ENCODE peak calls at places on chromosomes 1 and 21, in five cellular contexts. L, G, X, N and Y are unnamed samples. For H3K4me1, the result is how much of the 10 kb centered on the place peaks cover.

GRCh38 chr1:183652107-183652506 is 1.0 kb downstream of the APOBEC4 start:
- DNase-seq in G (peak), L (no peak), X (no peak), N (no peak), Y (no peak)

GRCh38 chr1:234973426-234974250 is 155.0 kb downstream of the TOMM20 start:
- DNase-seq in L (no peak), N (no peak), X (no peak), G (no peak), Y (no peak)

GRCh38 chr1:192788184-192788583 is 20.7 kb upstream of the RGS2 start:
- DNase-seq in G (no peak), N (no peak), L (peak), X (peak), Y (no peak)

GRCh38 chr1:195898924-195899323 is 709.3 kb downstream of the KCNT2 start:
- DNase-seq in N (no peak), X (no peak), G (no peak), L (no peak), Y (no peak)

GRCh38 chr1:116111196-116112021 is at the start of gene MAB21L3:
- DNase-seq in L (no peak), X (no peak), G (no peak), N (no peak), Y (no peak)

GRCh38 chr1:180150982-180151381 is 3.7 kb upstream of the QSOX1 start:
- DNase-seq in L (no peak), X (no peak), N (no peak), G (no peak), Y (no peak)

GRCh38 chr1:226702957-226703831 is 35.9 kb downstream of the ITPKB start:
- DNase-seq in X (peak), L (peak), N (no peak), G (peak), Y (peak)

GRCh38 chr1:17067465-17068245 is 13.8 kb upstream of the SDHB start:
- DNase-seq in G (no peak), X (no peak), N (no peak), L (no peak), Y (no peak)

GRCh38 chr1:81304187-81304586 is 496.5 kb upstream of the ADGRL2 start:
- DNase-seq in L (no peak), X (no peak), N (no peak), G (no peak), Y (no peak)

GRCh38 chr1:31954607-31955283 is 16.6 kb upstream of the PTP4A2 start:
- DNase-seq in G (no peak), L (peak), N (peak), X (no peak), Y (no peak)
- H3K4me1 ChIP-seq in G (under half), L (half or more), N (under half), X (under half), Y (under half)

DNA sequence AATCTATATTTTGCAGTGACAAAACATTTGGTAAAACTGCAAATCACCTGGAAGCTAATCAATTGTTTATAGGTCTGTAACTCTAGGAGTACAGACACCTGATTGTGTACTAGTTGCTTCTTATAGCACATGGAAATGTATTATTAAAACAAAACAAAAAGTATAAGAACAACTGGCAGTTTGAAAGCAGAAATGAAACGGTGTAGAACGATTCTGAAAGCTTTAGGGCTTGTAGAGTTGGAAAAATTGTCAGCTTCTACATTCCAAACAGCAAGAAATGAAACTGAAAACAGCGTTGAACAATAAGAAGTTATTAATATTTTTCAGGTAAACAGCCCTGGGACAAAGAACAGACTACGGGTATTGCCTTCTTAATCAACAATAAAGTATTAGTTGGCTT is 273.3 kb downstream of the OLFM3 start:
- DNase-seq in G (peak), L (no peak), X (no peak), N (no peak), Y (no peak)
- H3K4me2 ChIP-seq in G (peak), L (no peak), X (no peak), N (no peak), Y (no peak)

DNA sequence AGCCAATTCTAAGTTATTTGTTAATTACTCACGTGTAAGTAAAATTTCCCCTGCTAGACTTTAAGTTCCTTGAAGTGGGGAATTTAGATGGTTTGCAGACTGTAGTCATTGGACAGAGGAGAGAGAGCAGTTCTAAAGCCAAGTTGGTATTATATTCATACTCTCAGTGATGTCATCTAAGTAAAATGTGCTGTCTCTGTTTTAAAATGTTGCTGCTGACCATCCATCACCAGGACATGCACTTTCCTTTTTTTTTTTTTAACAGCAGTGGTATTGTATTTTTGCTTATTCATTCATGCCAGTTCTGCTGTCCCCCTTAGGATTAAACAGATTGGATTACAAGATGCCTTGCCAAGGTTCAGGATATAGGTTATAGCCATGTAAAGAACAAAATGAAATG is 2.3 kb downstream of the TTLL7 start:
- DNase-seq in N (no peak), L (no peak), X (no peak), G (no peak), Y (no peak)
- H3K27ac ChIP-seq in N (no peak), L (no peak), X (no peak), G (no peak), Y (no peak)

DNA sequence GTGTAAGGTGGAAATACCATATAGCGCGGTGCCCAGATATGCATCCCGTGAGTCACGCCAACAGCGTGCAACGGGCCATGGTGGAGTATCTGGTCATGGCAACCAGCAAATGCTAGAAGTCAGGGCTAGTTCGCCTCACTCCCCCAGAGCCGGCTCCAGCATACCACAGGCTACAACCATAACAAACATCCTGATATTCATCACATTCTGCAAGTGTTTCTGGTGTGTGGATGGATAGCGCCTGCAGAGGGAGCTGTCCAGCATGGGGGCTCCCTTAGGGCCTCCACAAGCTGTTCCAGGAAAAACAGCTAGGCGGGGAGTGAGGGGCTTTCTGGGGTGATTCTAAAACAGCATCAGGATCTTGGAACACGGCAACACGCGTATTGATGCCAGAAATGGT is 6.8 kb downstream of the C1orf198 start:
- DNase-seq in G (no peak), N (no peak), L (no peak), X (peak), Y (no peak)
- H3K4me1 ChIP-seq in G (under half), N (under half), L (under half), X (under half), Y (under half)

GRCh38 chr1:221720545-221720944 is 21.3 kb downstream of the DUSP10 start:
- DNase-seq in L (no peak), G (no peak), N (no peak), X (no peak), Y (no peak)

GRCh38 chr1:221723018-221723917 is 18.6 kb downstream of the DUSP10 start:
- DNase-seq in N (no peak), L (no peak), X (no peak), G (no peak), Y (no peak)

GRCh38 chr1:221723918-221724263 is 18.0 kb downstream of the DUSP10 start:
- DNase-seq in N (no peak), L (no peak), X (peak), G (no peak), Y (no peak)

GRCh38 chr1:221719987-221720386 is 21.9 kb downstream of the DUSP10 start:
- DNase-seq in N (no peak), G (no peak), X (no peak), L (no peak), Y (no peak)

GRCh38 chr1:221722254-221723017 is 19.5 kb downstream of the DUSP10 start:
- DNase-seq in G (no peak), L (no peak), N (no peak), X (no peak), Y (no peak)
- H3K4me2 ChIP-seq in G (no peak), L (no peak), N (no peak), X (no peak), Y (no peak)

DNA sequence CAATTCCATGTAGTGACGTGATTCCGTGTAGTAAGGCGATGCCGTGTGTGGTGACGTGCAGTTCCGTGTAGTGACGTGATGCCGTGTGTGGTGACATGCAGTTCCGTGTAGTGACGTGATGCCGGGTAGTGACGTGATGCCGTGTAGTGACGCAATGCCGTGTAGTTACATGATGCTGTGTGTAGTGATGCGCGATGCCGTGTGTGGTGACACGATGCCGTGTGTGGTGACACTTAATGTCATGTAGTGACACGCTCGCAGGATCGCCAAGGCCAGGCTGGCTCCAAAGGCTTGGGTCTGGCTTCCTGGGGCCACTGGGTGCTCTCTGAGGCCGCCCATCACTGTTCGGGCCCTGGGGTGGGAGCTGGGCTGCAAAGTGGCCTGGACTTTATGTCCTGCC is 14.2 kb downstream of the COL18A1 start:
- DNase-seq in G (no peak), N (no peak), X (no peak), L (no peak), Y (no peak)
- H3K27ac ChIP-seq in G (no peak), N (no peak), X (no peak), L (no peak), Y (no peak)

DNA sequence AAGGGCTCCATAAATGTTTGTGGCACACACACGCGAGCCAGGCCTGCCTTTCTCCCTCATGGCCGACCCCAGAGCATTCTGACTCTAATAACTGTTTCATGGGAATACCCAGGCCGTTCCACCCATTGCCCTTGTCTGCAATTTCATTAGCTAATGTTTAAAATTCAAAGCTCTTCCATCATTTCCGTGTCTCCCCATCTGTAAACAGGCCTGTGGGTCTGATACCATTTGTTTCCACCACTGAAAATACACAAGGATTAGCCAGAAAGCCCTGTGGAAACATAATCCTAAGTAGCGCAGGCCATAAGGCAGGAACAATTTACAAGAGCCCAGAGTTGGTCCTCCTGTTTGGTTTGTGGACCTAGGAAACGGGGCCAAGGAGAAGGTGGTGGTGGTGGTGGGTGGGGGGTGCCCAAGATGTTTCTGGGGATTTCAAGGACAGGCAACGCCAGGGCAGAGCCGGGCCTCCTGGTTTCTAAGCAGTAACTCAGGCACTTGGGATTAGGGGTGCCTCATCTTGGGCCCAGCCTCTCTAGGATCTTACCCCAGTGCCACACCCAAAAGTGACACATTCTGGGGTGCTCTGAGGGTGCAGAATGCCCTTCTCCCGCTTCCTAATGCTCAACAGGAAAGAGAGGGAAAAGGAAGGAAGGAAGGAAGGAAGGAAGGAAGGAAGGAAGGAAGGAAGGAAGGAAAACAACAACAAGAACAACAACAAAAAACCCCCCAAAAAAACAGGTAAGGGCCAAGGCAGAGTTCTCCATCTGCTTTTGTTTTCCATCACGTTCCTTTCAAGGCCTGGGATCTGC is 79.4 kb downstream of the SSBP3 start:
- DNase-seq in G (no peak), X (no peak), N (no peak), L (no peak), Y (no peak)
- H3K4me1 ChIP-seq in G (under half), X (half or more), N (under half), L (under half), Y (half or more)